ENCODE peak calls at places on chromosomes 16 and 17, in seven cellular contexts. X, Y, Q, I, B, G and T are unnamed samples.

GRCh38 chr16:49782405-49782804 is 73.5 kb downstream of the ZNF423 start:
- DNase-seq in X (no peak), Y (no peak), Q (no peak), I (no peak), B (no peak), G (no peak), T (no peak)

GRCh38 chr16:83113317-83113716 is 486.5 kb downstream of the CDH13 start:
- DNase-seq in X (no peak), Y (peak; percentile 17), Q (no peak), I (no peak), B (peak; percentile 66), G (no peak), T (no peak)

GRCh38 chr16:22034503-22034902 is 26.6 kb downstream of the MOSMO start:
- DNase-seq in X (no peak), Y (no peak), Q (no peak), I (no peak), B (no peak), G (no peak), T (no peak)

GRCh38 chr16:1181715-1182671 is 29.1 kb downstream of the CACNA1H start:
- DNase-seq in X (peak; percentile 76), Y (peak; percentile 51), Q (peak; percentile 71), I (peak; percentile 61), B (no peak), G (no peak), T (no peak)

GRCh38 chr17:78925234-78925633 is at the start of gene TIMP2:
- DNase-seq in X (peak; percentile 94), Y (peak; percentile 81), Q (peak; percentile 88), I (peak; percentile 49), B (peak; percentile 91), G (peak; percentile 49), T (no peak)

GRCh38 chr17:63658366-63658765 is 36.1 kb downstream of the MAP3K3 start:
- DNase-seq in X (no peak), Y (no peak), Q (no peak), I (no peak), B (no peak), G (no peak), T (no peak)

GRCh38 chr17:47276868-47277267 is 23.2 kb downstream of the ITGB3 start:
- DNase-seq in X (peak; percentile 91), Y (peak; percentile 92), Q (peak; percentile 52), I (no peak), B (peak; percentile 70), G (peak; percentile 68), T (no peak)

GRCh38 chr16:52123063-52123839 is 423.7 kb downstream of the TOX3 start:
- DNase-seq in X (no peak), Y (no peak), Q (no peak), I (no peak), B (no peak), G (no peak), T (no peak)

GRCh38 chr17:49168706-49169105 is 36.1 kb downstream of the B4GALNT2 start:
- DNase-seq in X (no peak), Y (no peak), Q (no peak), I (no peak), B (no peak), G (no peak), T (no peak)

GRCh38 chr16:19907161-19907992 is 22.7 kb upstream of the GPRC5B start:
- DNase-seq in X (peak; percentile 55), Y (peak; percentile 62), Q (peak; percentile 56), I (no peak), B (peak; percentile 92), G (peak; percentile 10), T (no peak)

GRCh38 chr17:5662409-5663150 is 78.3 kb upstream of the NLRP1 start:
- DNase-seq in X (no peak), Y (no peak), Q (no peak), I (no peak), B (no peak), G (no peak), T (no peak)

GRCh38 chr17:76378548-76379274 is 5.7 kb upstream of the SPHK1 start:
- DNase-seq in X (no peak), Y (no peak), Q (no peak), I (no peak), B (no peak), G (no peak), T (no peak)

GRCh38 chr16:86227801-86228200 is 282.5 kb upstream of the FOXF1 start:
- DNase-seq in X (no peak), Y (peak; percentile 35), Q (no peak), I (no peak), B (no peak), G (peak; percentile 42), T (no peak)

GRCh38 chr16:85173981-85174751 is 61.9 kb upstream of the CIBAR2 start:
- DNase-seq in X (peak; percentile 69), Y (peak; percentile 82), Q (no peak), I (no peak), B (peak; percentile 68), G (no peak), T (no peak)

GRCh38 chr16:85171004-85171808 is 58.9 kb upstream of the CIBAR2 start:
- DNase-seq in X (no peak), Y (no peak), Q (no peak), I (no peak), B (no peak), G (no peak), T (no peak)

GRCh38 chr16:85173077-85173980 is 61.1 kb upstream of the CIBAR2 start:
- DNase-seq in X (no peak), Y (peak; percentile 95), Q (no peak), I (no peak), B (no peak), G (peak; percentile 79), T (no peak)

GRCh38 chr16:85171809-85172464 is 59.7 kb upstream of the CIBAR2 start:
- DNase-seq in X (no peak), Y (no peak), Q (no peak), I (no peak), B (no peak), G (no peak), T (no peak)

DNA sequence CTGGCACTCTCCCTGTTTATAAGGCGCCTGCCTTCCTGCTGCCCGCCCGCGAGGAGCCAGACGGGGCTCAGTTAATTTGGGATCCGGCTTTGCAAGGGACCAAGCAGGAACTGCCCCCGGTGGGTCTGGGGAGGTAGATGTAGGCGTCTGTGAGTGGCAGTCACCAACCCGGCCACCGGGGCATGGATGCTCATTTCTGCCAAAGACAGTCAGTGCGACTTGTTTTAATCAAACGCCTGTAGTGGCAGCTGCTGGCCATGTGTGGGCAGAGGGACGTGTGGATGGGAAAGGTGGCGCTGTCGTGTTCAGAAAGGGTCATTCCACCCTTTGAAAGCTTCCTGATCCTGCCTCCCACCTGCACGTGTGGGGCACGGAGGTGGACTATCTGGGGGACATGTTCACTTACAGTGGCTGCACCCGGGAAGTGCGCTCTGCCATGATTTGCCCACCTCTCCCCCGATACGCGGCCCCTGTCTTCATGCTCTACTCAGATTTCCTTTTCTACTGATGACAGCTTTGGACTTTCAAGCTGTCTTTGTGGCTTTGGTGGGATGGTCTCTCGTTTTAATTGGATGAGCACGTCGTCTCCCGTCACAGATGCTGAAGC is 60.3 kb upstream of the CIBAR2 start:
- DNase-seq in X (peak; percentile 69), Y (peak; percentile 42), Q (no peak), I (no peak), B (peak; percentile 78), G (no peak), T (no peak)
- TF ChIP-seq CTCF in X (no peak), Y (peak; percentile 13), Q (no peak), I (no peak), B (peak; percentile 38), G (peak; percentile 42), T (peak; percentile 75)

DNA sequence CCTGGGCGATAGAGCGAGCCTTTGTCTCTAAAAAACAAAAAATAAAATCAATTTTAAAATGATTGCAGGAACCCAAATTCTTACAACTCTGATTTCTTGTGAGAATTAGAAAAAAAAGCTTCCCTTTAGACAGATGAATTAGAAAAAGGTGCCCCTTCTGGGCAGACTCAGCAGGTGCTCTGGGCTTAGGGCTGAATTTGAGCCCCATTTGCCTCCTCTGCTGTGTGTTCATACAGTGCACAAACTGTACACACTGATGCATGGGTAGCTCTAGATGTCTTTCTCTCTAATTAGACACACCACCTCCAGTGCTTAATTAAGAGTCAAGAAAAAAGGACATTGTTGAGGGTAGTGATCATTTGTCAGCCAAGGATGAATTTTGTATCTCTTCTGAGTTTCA is 38.5 kb upstream of the NOL11 start:
- DNase-seq in X (no peak), Y (no peak), Q (no peak), I (no peak), B (no peak), G (no peak), T (no peak)
- TF ChIP-seq CTCF in X (no peak), Y (no peak), Q (no peak), I (no peak), B (no peak), G (no peak), T (no peak)

GRCh38 chr17:50603340-50603739 is 31.3 kb upstream of the ABCC3 start:
- DNase-seq in X (no peak), Y (no peak), Q (no peak), I (no peak), B (peak; percentile 72), G (no peak), T (no peak)
- TF ChIP-seq CTCF in X (peak; percentile 8), Y (no peak), Q (no peak), I (no peak), B (peak; percentile 34), G (no peak), T (no peak)

GRCh38 chr16:88855176-88855575 is 1.6 kb downstream of the GALNS start:
- DNase-seq in X (no peak), Y (no peak), Q (no peak), I (no peak), B (no peak), G (no peak), T (no peak)

GRCh38 chr16:88857728-88858339 is 907 bp downstream of the TRAPPC2L start:
- DNase-seq in X (peak; percentile 81), Y (peak; percentile 76), Q (peak; percentile 69), I (no peak), B (peak; percentile 80), G (peak; percentile 24), T (no peak)

GRCh38 chr16:88856122-88856827 is 472 bp downstream of the GALNS start:
- DNase-seq in X (peak; percentile 54), Y (no peak), Q (peak; percentile 34), I (no peak), B (peak; percentile 69), G (no peak), T (no peak)

GRCh38 chr16:88855736-88856121 is 1.0 kb downstream of the GALNS start:
- DNase-seq in X (no peak), Y (no peak), Q (no peak), I (no peak), B (no peak), G (no peak), T (no peak)

DNA sequence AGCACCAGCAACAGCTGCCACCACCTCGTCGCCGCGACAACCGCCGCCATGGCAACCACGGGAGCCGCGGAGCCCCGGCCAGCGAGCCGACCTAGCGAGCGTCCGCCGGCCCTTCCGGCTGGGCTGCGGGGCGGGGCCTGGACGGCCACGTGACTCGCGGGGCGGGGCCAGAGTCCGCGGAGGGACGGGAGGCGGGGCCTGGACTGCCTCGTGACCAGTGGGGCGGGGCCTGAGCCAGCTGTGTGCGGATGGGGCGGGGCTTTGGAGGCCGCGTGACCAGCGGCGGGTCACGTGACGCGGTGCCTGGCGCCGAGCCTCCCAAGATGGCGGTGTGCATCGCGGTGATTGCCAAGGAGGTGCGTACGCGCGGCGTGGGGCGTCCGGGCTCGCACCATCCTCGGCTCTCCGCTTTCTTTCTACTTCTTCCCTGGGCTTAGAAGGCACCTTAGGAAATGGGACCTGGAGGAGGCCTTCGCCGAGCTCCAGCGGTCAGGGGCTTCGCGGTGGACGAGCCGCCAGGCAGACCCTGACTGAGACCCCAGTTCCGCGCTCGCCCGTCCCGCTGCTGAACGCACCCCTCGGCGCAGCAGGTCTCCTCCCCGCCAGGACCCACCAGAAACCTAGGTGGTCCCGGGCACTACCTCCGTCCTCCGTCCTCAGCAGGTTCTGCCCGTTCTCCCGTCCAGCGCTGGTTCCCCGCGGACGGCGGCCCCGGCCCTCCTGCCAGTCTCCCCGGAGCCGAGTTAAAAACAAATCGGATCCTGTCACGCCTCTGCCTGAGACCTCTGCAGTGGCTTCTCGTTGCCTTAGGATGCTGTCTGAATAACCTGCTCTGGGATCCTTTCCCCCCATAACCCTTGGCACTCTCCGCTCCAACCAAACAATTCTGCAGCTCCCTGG is at the start of the genes GALNS and TRAPPC2L:
- DNase-seq in X (peak; percentile 99), Y (peak; percentile 91), Q (peak; percentile 98), I (peak; percentile 98), B (peak; percentile 99), G (peak; percentile 59), T (peak; percentile 99)
- TF ChIP-seq CTCF in X (no peak), Y (no peak), Q (no peak), I (no peak), B (no peak), G (no peak), T (no peak)